ENCODE peak calls at places on chromosomes 1 and 21, in four cellular contexts. B is head of caudate nucleus; V is HEK293T; X is stimulated activated CD8-positive, alpha-beta memory T cell treated with anti-CD3 and anti-CD28 coated beads, Interleukin-4, amount 100 ng/mL, for 48 hours. Z is an unnamed sample.
A peak's percentile ranks its signal among the peaks of the same experiment; 100 is the strongest.

GRCh38 chr21:38858429-38859205 is 52.9 kb downstream of the ETS2 start:
- DNase-seq in V (no peak), X (no peak), B (no peak), Z (no peak)

GRCh38 chr1:93516164-93516563 is 68.2 kb downstream of the FNBP1L start:
- DNase-seq in X (peak; percentile 29), B (no peak), V (no peak), Z (no peak)

GRCh38 chr1:48049823-48050539 is 52.8 kb upstream of the TRABD2B start:
- DNase-seq in B (no peak), X (no peak), V (no peak), Z (no peak)

GRCh38 chr21:25639167-25639921 is at the start of gene JAM2:
- DNase-seq in V (peak; percentile 78), B (peak; percentile 44), X (peak; percentile 61), Z (peak; percentile 79)

GRCh38 chr1:116292929-116293725 is 79.9 kb upstream of the ATP1A1 start:
- DNase-seq in B (no peak), V (no peak), X (no peak), Z (no peak)

GRCh38 chr1:236051107-236051885 is 13.6 kb downstream of the NID1 start:
- DNase-seq in V (no peak), B (no peak), X (no peak), Z (no peak)

GRCh38 chr1:173206816-173207595 is at the start of gene TNFSF4:
- DNase-seq in X (no peak), B (no peak), V (no peak), Z (no peak)

GRCh38 chr1:57845041-57845440 is 421.2 kb upstream of the DAB1 start:
- DNase-seq in B (no peak), X (no peak), V (no peak), Z (no peak)

GRCh38 chr1:81186271-81186670 is 614.5 kb upstream of the ADGRL2 start:
- DNase-seq in X (no peak), B (no peak), V (no peak), Z (no peak)

GRCh38 chr1:110765640-110766335 is 91.0 kb upstream of the KCNA3 start:
- DNase-seq in B (no peak), X (peak; percentile 50), V (peak; percentile 63), Z (peak; percentile 81)

GRCh38 chr1:182278144-182279054 is 113.2 kb downstream of the GLUL start:
- DNase-seq in B (no peak), V (no peak), X (no peak), Z (no peak)

GRCh38 chr21:43869486-43870325 is 4.7 kb downstream of the AGPAT3 start:
- DNase-seq in V (no peak), X (no peak), B (no peak), Z (no peak)

GRCh38 chr1:67646145-67647035 is 38.6 kb upstream of the GADD45A start:
- DNase-seq in B (no peak), X (no peak), V (peak; percentile 52), Z (no peak)

GRCh38 chr1:93882269-93882668 is 3.3 kb upstream of the DNTTIP2 start:
- DNase-seq in B (no peak), V (no peak), X (no peak), Z (no peak)

GRCh38 chr21:31732538-31732864 is 583 bp upstream of the SCAF4 start:
- DNase-seq in B (no peak), X (no peak), V (no peak), Z (no peak)

GRCh38 chr1:89643577-89643976 is 10.7 kb downstream of the LRRC8C start:
- DNase-seq in V (no peak), B (no peak), X (no peak), Z (no peak)

GRCh38 chr1:15799004-15799867 is 8.2 kb downstream of the UQCRHL start:
- DNase-seq in X (peak; percentile 40), V (no peak), B (no peak), Z (peak; percentile 64)

GRCh38 chr1:67572594-67573221 is 112.3 kb upstream of the GADD45A start:
- DNase-seq in V (no peak), X (no peak), B (no peak), Z (no peak)

GRCh38 chr1:164675342-164675904 is 116.4 kb downstream of the PBX1 start:
- DNase-seq in X (peak; percentile 26), V (no peak), B (no peak), Z (no peak)

GRCh38 chr1:4513326-4514114 is 140.9 kb upstream of the AJAP1 start:
- DNase-seq in V (no peak), B (no peak), X (no peak), Z (no peak)

GRCh38 chr1:25867210-25867991 is 8.1 kb downstream of the PAQR7 start:
- DNase-seq in X (no peak), V (no peak), B (no peak), Z (no peak)

GRCh38 chr21:42237577-42237976 is 18.6 kb downstream of the ABCG1 start:
- DNase-seq in X (peak; percentile 68), V (no peak), B (no peak), Z (peak; percentile 72)

GRCh38 chr21:21731626-21732025 is 733.4 kb downstream of the NCAM2 start:
- DNase-seq in V (no peak), X (no peak), B (no peak), Z (no peak)